ENCODE peak calls at places on chromosome 14, in five cellular contexts. One of them, this sample, is unnamed.

GRCh38 chr14:98501836-98502235 is 770.2 kb downstream of the BCL11B start:
- DNase-seq in T-helper 9 cell: no peak
- DNase-seq in psoas muscle: no peak
- DNase-seq in G401: no peak
- DNase-seq in IMR-90: no peak
- DNase-seq in this sample: no peak

GRCh38 chr14:95327558-95328374 is 8.1 kb upstream of the CLMN start:
- DNase-seq in psoas muscle: no peak
- DNase-seq in T-helper 9 cell: no peak
- DNase-seq in IMR-90: no peak
- DNase-seq in G401: no peak
- DNase-seq in this sample: no peak

GRCh38 chr14:101969480-101969879 is 5.1 kb downstream of the DYNC1H1 start:
- DNase-seq in T-helper 9 cell: no peak
- DNase-seq in psoas muscle: no peak
- DNase-seq in IMR-90: no peak
- DNase-seq in G401: peak
- DNase-seq in this sample: no peak

GRCh38 chr14:42508209-42508946 is 901.7 kb downstream of the LRFN5 start:
- DNase-seq in IMR-90: no peak
- DNase-seq in psoas muscle: no peak
- DNase-seq in G401: no peak
- DNase-seq in T-helper 9 cell: no peak
- DNase-seq in this sample: no peak

GRCh38 chr14:102786758-102787157 is 9.5 kb downstream of the TRAF3 start:
- DNase-seq in IMR-90: peak
- DNase-seq in T-helper 9 cell: no peak
- DNase-seq in G401: no peak
- DNase-seq in psoas muscle: no peak
- DNase-seq in this sample: no peak

GRCh38 chr14:104392001-104392395 is 187.6 kb upstream of the C14orf180 start:
- DNase-seq in T-helper 9 cell: no peak
- DNase-seq in IMR-90: no peak
- DNase-seq in psoas muscle: no peak
- DNase-seq in G401: no peak
- DNase-seq in this sample: no peak

GRCh38 chr14:32075636-32076277 is 1.3 kb upstream of the ARHGAP5 start:
- DNase-seq in psoas muscle: no peak
- DNase-seq in T-helper 9 cell: no peak
- DNase-seq in G401: peak
- DNase-seq in IMR-90: peak
- DNase-seq in this sample: peak

GRCh38 chr14:73753887-73754880 is 40.0 kb upstream of the PNMA1 start:
- DNase-seq in G401: peak
- DNase-seq in psoas muscle: no peak
- DNase-seq in T-helper 9 cell: no peak
- DNase-seq in IMR-90: no peak
- DNase-seq in this sample: peak